ENCODE peak calls at places on chromosomes 16 and 17, in four cellular contexts. K is activated CD4-positive, alpha-beta T cell treated with anti-CD3 and anti-CD28 coated beads for 48 hours; U is ELR; E is WTC11. S is an unnamed sample.

GRCh38 chr17:57747221-57748017 is 2.3 kb upstream of the CCDC182 start:
- DNase-seq in K (peak; percentile 34), U (peak; percentile 76), E (no peak), S (peak; percentile 84)

GRCh38 chr17:63881935-63882601 is at the start of gene GH2:
- DNase-seq in K (peak; percentile 76), U (peak; percentile 78), E (peak; percentile 86), S (peak; percentile 91)

GRCh38 chr16:25126820-25127232 is 15.3 kb downstream of the LCMT1 start:
- DNase-seq in K (peak; percentile 63), U (peak; percentile 90), E (no peak), S (no peak)

GRCh38 chr16:72085002-72085401 is 8.4 kb downstream of the TXNL4B start:
- DNase-seq in K (no peak), U (no peak), E (no peak), S (no peak)

GRCh38 chr16:85234310-85235235 is 122.3 kb upstream of the CIBAR2 start:
- DNase-seq in K (no peak), U (peak; percentile 72), E (peak; percentile 92), S (peak; percentile 100)

GRCh38 chr17:1793447-1793806 is 31.6 kb downstream of the SERPINF1 start:
- DNase-seq in K (no peak), U (no peak), E (no peak), S (no peak)

GRCh38 chr16:47731252-47731651 is 270.1 kb downstream of the PHKB start:
- DNase-seq in K (no peak), U (peak; percentile 72), E (no peak), S (no peak)

GRCh38 chr17:9818760-9819159 is 3.1 kb downstream of the GSG1L2 start:
- DNase-seq in K (no peak), U (peak; percentile 23), E (no peak), S (no peak)

GRCh38 chr17:18129041-18129502 is 20.5 kb downstream of the MYO15A start:
- DNase-seq in K (no peak), U (peak; percentile 37), E (no peak), S (no peak)

GRCh38 chr16:87723224-87723619 is 42.6 kb downstream of the KLHDC4 start:
- DNase-seq in K (no peak), U (no peak), E (no peak), S (no peak)

GRCh38 chr17:83084621-83085056 is 5.2 kb downstream of the METRNL start:
- DNase-seq in K (no peak), U (no peak), E (no peak), S (peak; percentile 71)

GRCh38 chr16:48292452-48292851 is 45.1 kb upstream of the ABCC11 start:
- DNase-seq in K (no peak), U (no peak), E (no peak), S (no peak)

GRCh38 chr17:74972973-74973328 is 392 bp upstream of the HID1 start:
- DNase-seq in K (no peak), U (no peak), E (no peak), S (no peak)

S was measured in H7.